ENCODE peak calls at places on chromosomes 1 and 21, in five cellular contexts. One of them, this sample, is unnamed. For H3K36me3, the result is how much of the 10 kb centered on the place peaks cover.

GRCh38 chr1:21880619-21880970 is 56.5 kb downstream of the HSPG2 start:
- DNase-seq in thyroid gland: no peak
- DNase-seq in cardiac muscle cell: no peak
- DNase-seq in endothelial cell of umbilical vein: no peak
- DNase-seq in endodermal cell: no peak
- DNase-seq in this sample: no peak

GRCh38 chr1:48214820-48215219 is 7.7 kb upstream of the SLC5A9 start:
- DNase-seq in endothelial cell of umbilical vein: no peak
- DNase-seq in thyroid gland: no peak
- DNase-seq in cardiac muscle cell: no peak
- DNase-seq in endodermal cell: peak
- DNase-seq in this sample: no peak

GRCh38 chr1:112687361-112687760 is 12.9 kb downstream of the MOV10 start:
- DNase-seq in thyroid gland: no peak
- DNase-seq in endodermal cell: no peak
- DNase-seq in cardiac muscle cell: no peak
- DNase-seq in endothelial cell of umbilical vein: no peak
- DNase-seq in this sample: no peak

GRCh38 chr21:36194024-36194423 is 37.4 kb downstream of the DOP1B start:
- DNase-seq in cardiac muscle cell: no peak
- DNase-seq in endodermal cell: no peak
- DNase-seq in endothelial cell of umbilical vein: no peak
- DNase-seq in thyroid gland: peak
- DNase-seq in this sample: no peak

GRCh38 chr1:218823291-218823900 is 350.3 kb upstream of the LYPLAL1 start:
- DNase-seq in endodermal cell: no peak
- DNase-seq in endothelial cell of umbilical vein: no peak
- DNase-seq in thyroid gland: no peak
- DNase-seq in cardiac muscle cell: peak
- DNase-seq in this sample: no peak

GRCh38 chr1:33410091-33410701 is 20.7 kb downstream of the PHC2 start:
- DNase-seq in endothelial cell of umbilical vein: no peak
- DNase-seq in thyroid gland: no peak
- DNase-seq in cardiac muscle cell: peak
- DNase-seq in endodermal cell: no peak
- DNase-seq in this sample: no peak

GRCh38 chr21:44289381-44290010 is 3.8 kb downstream of the AIRE start:
- DNase-seq in endothelial cell of umbilical vein: no peak
- DNase-seq in endodermal cell: no peak
- DNase-seq in thyroid gland: no peak
- DNase-seq in cardiac muscle cell: no peak
- DNase-seq in this sample: no peak

GRCh38 chr1:208054885-208055507 is 144.1 kb upstream of the CD34 start:
- DNase-seq in thyroid gland: no peak
- DNase-seq in endodermal cell: peak
- DNase-seq in endothelial cell of umbilical vein: no peak
- DNase-seq in cardiac muscle cell: no peak
- DNase-seq in this sample: no peak

GRCh38 chr1:40860706-40861226 is 1.4 kb downstream of the CITED4 start:
- DNase-seq in cardiac muscle cell: no peak
- DNase-seq in endothelial cell of umbilical vein: no peak
- DNase-seq in endodermal cell: no peak
- DNase-seq in thyroid gland: no peak
- DNase-seq in this sample: peak

GRCh38 chr1:187415065-187415464 is 586.3 kb downstream of the PLA2G4A start:
- DNase-seq in endothelial cell of umbilical vein: no peak
- DNase-seq in cardiac muscle cell: no peak
- DNase-seq in thyroid gland: no peak
- DNase-seq in endodermal cell: no peak
- DNase-seq in this sample: no peak

GRCh38 chr1:200962631-200963030 is 60.9 kb downstream of the KIF21B start:
- DNase-seq in thyroid gland: no peak
- DNase-seq in cardiac muscle cell: no peak
- DNase-seq in endothelial cell of umbilical vein: no peak
- DNase-seq in endodermal cell: peak
- DNase-seq in this sample: no peak

GRCh38 chr1:62716397-62716796 is 28.2 kb upstream of the DOCK7 start:
- DNase-seq in thyroid gland: no peak
- DNase-seq in cardiac muscle cell: no peak
- DNase-seq in endothelial cell of umbilical vein: no peak
- DNase-seq in endodermal cell: no peak
- DNase-seq in this sample: no peak

GRCh38 chr1:78214334-78214733 is 168.6 kb downstream of the GIPC2 start:
- DNase-seq in endodermal cell: peak
- DNase-seq in endothelial cell of umbilical vein: no peak
- DNase-seq in thyroid gland: no peak
- DNase-seq in cardiac muscle cell: no peak
- DNase-seq in this sample: no peak
- H3K4me3 ChIP-seq in endodermal cell: peak
- H3K4me3 ChIP-seq in endothelial cell of umbilical vein: no peak
- H3K4me3 ChIP-seq in thyroid gland: no peak
- H3K4me3 ChIP-seq in cardiac muscle cell: no peak
- H3K4me3 ChIP-seq in this sample: no peak

DNA sequence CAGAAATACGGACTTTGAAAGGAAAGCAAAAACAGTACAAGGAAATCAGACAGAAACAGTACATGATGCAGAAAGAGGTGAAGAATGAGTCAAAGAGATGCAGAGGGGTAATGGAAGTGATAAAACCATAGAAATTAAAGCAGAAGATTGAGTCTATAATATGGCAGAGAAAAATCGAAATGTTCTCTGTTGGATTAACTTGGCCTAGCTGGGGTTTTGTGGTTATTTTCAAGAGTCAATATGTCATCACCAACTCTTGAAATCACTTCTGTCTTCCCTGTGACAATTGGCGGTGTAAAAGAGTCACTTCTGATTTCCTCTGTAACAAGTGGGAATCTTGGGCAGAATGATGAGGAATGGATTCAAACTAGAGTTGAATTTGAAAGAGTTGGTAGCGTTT is 7.4 kb downstream of the YTHDF2 start:
- DNase-seq in thyroid gland: no peak
- DNase-seq in cardiac muscle cell: no peak
- DNase-seq in endodermal cell: no peak
- DNase-seq in endothelial cell of umbilical vein: no peak
- DNase-seq in this sample: no peak
- H3K36me3 ChIP-seq in thyroid gland: under half
- H3K36me3 ChIP-seq in cardiac muscle cell: half or more
- H3K36me3 ChIP-seq in endodermal cell: half or more
- H3K36me3 ChIP-seq in endothelial cell of umbilical vein: under half
- H3K36me3 ChIP-seq in this sample: under half

GRCh38 chr1:240188139-240188538 is 96.5 kb downstream of the FMN2 start:
- DNase-seq in thyroid gland: no peak
- DNase-seq in endothelial cell of umbilical vein: no peak
- DNase-seq in endodermal cell: no peak
- DNase-seq in cardiac muscle cell: no peak
- DNase-seq in this sample: no peak

GRCh38 chr1:240189386-240189989 is 97.8 kb downstream of the FMN2 start:
- DNase-seq in endothelial cell of umbilical vein: peak
- DNase-seq in cardiac muscle cell: peak
- DNase-seq in endodermal cell: peak
- DNase-seq in thyroid gland: peak
- DNase-seq in this sample: no peak

GRCh38 chr1:240192851-240193250 is 101.2 kb downstream of the FMN2 start:
- DNase-seq in endodermal cell: no peak
- DNase-seq in endothelial cell of umbilical vein: no peak
- DNase-seq in cardiac muscle cell: no peak
- DNase-seq in thyroid gland: no peak
- DNase-seq in this sample: no peak

GRCh38 chr1:240193699-240194098 is 102.0 kb downstream of the FMN2 start:
- DNase-seq in thyroid gland: no peak
- DNase-seq in endodermal cell: no peak
- DNase-seq in cardiac muscle cell: peak
- DNase-seq in endothelial cell of umbilical vein: no peak
- DNase-seq in this sample: no peak

DNA sequence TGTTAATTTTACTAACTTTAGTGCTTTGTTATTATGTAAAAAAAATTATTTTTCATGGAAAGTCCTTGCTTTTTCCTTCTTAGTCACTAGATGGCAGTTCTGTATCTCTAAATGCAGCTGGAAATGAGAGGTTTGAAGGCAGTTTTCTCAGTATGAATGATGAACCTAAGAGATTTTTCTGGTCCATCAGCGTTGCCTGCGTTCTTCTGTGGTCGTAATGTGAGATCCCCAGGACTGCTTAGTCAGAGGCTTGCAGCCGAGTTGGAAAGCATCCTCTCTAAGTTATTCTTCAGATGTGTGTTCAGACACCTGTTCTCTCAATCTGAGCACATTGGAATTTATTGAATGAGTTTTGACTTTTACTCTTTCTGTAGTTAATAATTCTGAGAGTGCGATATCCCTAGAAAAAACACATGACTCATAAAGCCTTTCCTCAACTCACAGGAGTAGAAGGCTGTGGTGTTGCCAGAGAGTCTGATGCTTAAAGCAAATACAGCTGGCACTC is 99.2 kb downstream of the FMN2 start:
- DNase-seq in endodermal cell: no peak
- DNase-seq in cardiac muscle cell: peak
- DNase-seq in thyroid gland: peak
- DNase-seq in endothelial cell of umbilical vein: no peak
- DNase-seq in this sample: no peak
- TF ChIP-seq CTCF in endodermal cell: peak
- TF ChIP-seq CTCF in cardiac muscle cell: peak
- TF ChIP-seq CTCF in thyroid gland: peak
- TF ChIP-seq CTCF in endothelial cell of umbilical vein: no peak
- TF ChIP-seq CTCF in this sample: no peak

GRCh38 chr1:35408925-35409324 is 140.4 kb downstream of the ZMYM4 start:
- DNase-seq in endothelial cell of umbilical vein: no peak
- DNase-seq in thyroid gland: no peak
- DNase-seq in cardiac muscle cell: no peak
- DNase-seq in endodermal cell: no peak
- DNase-seq in this sample: no peak

GRCh38 chr1:35407743-35408142 is 139.2 kb downstream of the ZMYM4 start:
- DNase-seq in endodermal cell: no peak
- DNase-seq in endothelial cell of umbilical vein: no peak
- DNase-seq in thyroid gland: no peak
- DNase-seq in cardiac muscle cell: no peak
- DNase-seq in this sample: no peak

GRCh38 chr1:35401072-35401471 is 132.6 kb downstream of the ZMYM4 start:
- DNase-seq in endodermal cell: no peak
- DNase-seq in thyroid gland: no peak
- DNase-seq in cardiac muscle cell: no peak
- DNase-seq in endothelial cell of umbilical vein: no peak
- DNase-seq in this sample: no peak

DNA sequence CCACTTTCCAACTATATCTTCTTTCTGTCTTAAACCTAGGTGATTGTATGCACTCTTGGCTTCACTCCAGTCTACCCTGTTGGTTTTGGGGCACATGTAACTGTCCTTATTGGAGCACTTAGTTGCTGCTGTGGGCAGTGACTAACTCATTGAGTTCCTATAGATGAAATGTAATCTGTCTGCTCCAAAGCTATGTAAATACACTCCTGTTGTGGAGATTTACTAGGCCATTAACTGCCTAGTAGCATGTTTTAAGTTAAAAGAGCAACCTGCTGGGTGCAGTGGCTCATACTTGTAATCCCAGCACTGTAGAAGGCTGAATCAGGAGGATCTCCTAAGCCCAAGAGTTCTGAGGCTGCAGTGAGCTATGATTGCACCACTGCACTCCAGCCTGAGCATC is 137.6 kb downstream of the ZMYM4 start:
- DNase-seq in endothelial cell of umbilical vein: no peak
- DNase-seq in thyroid gland: no peak
- DNase-seq in endodermal cell: peak
- DNase-seq in cardiac muscle cell: no peak
- DNase-seq in this sample: no peak
- H3K4me3 ChIP-seq in endothelial cell of umbilical vein: no peak
- H3K4me3 ChIP-seq in thyroid gland: no peak
- H3K4me3 ChIP-seq in endodermal cell: no peak
- H3K4me3 ChIP-seq in cardiac muscle cell: no peak
- H3K4me3 ChIP-seq in this sample: no peak

GRCh38 chr1:52756020-52756419 is 29.8 kb downstream of the ZYG11B start:
- DNase-seq in thyroid gland: no peak
- DNase-seq in endothelial cell of umbilical vein: no peak
- DNase-seq in endodermal cell: peak
- DNase-seq in cardiac muscle cell: no peak
- DNase-seq in this sample: no peak
- H3K36me3 ChIP-seq in thyroid gland: under half
- H3K36me3 ChIP-seq in endothelial cell of umbilical vein: under half
- H3K36me3 ChIP-seq in endodermal cell: under half
- H3K36me3 ChIP-seq in cardiac muscle cell: under half
- H3K36me3 ChIP-seq in this sample: under half